ENCODE peak calls at places on chromosomes 3 and 15, in five cellular contexts. V is activated naive CD4-positive, alpha-beta T cell treated with Interleukin-2 at 50 U/mL for 16 hours; P is mammary epithelial cell; Q is uterus; I is activated CD8-positive, alpha-beta memory T cell treated with anti-CD3 and anti-CD28 coated beads, Interleukin-2, amount 50 U/mL, for 48 hours. N is an unnamed sample.

GRCh38 chr3:157134620-157135191 is 25.2 kb downstream of the CCNL1 start:
- DNase-seq in V (no peak), P (no peak), Q (no peak), I (no peak), N (no peak)

GRCh38 chr3:50194128-50194902 is 2.9 kb downstream of the GNAT1 start:
- DNase-seq in V (peak), P (peak), Q (peak), I (peak), N (peak)

GRCh38 chr3:194132465-194133358 is 3.2 kb upstream of the HES1 start:
- DNase-seq in V (no peak), P (peak), Q (no peak), I (no peak), N (no peak)

GRCh38 chr3:57855943-57856342 is 99.8 kb downstream of the SLMAP start:
- DNase-seq in V (no peak), P (no peak), Q (no peak), I (no peak), N (no peak)

GRCh38 chr3:169954142-169954756 is 12.4 kb upstream of the SEC62 start:
- DNase-seq in V (no peak), P (no peak), Q (no peak), I (no peak), N (no peak)

GRCh38 chr3:146160964-146161724 is at the start of gene PLOD2:
- DNase-seq in V (no peak), P (peak), Q (peak), I (peak), N (peak)

GRCh38 chr15:41779662-41780157 is 5.4 kb downstream of the MAPKBP1 start:
- DNase-seq in V (no peak), P (no peak), Q (no peak), I (no peak), N (no peak)

GRCh38 chr3:43742935-43743334 is 52.2 kb downstream of the ABHD5 start:
- DNase-seq in V (no peak), P (no peak), Q (no peak), I (no peak), N (no peak)

GRCh38 chr3:34865350-34865749 is 774.0 kb upstream of the ARPP21 start:
- DNase-seq in V (no peak), P (no peak), Q (no peak), I (no peak), N (no peak)

GRCh38 chr3:178562143-178562868 is 26.1 kb downstream of the KCNMB2 start:
- DNase-seq in V (no peak), P (no peak), Q (no peak), I (no peak), N (no peak)

GRCh38 chr3:100665230-100665629 is 44.1 kb upstream of the TFG start:
- DNase-seq in V (peak), P (peak), Q (no peak), I (no peak), N (no peak)

GRCh38 chr15:75732809-75733451 is 20.3 kb upstream of the CSPG4 start:
- DNase-seq in V (peak), P (peak), Q (peak), I (peak), N (peak)

GRCh38 chr3:48553886-48554845 is 2.4 kb downstream of the PFKFB4 start:
- DNase-seq in V (no peak), P (peak), Q (no peak), I (no peak), N (no peak)

GRCh38 chr15:31276596-31277298 is 49.9 kb upstream of the KLF13 start:
- DNase-seq in V (no peak), P (no peak), Q (no peak), I (peak), N (no peak)

GRCh38 chr3:144687862-144688261 is 716.2 kb downstream of the DIPK2A start:
- DNase-seq in V (no peak), P (peak), Q (no peak), I (no peak), N (no peak)

GRCh38 chr3:57756528-57757401 is 656 bp downstream of the SLMAP start:
- DNase-seq in V (peak), P (peak), Q (peak), I (peak), N (peak)

GRCh38 chr3:191070762-191071365 is 128.2 kb upstream of the OSTN start:
- DNase-seq in V (no peak), P (no peak), Q (no peak), I (no peak), N (no peak)

GRCh38 chr3:175111036-175111435 is 251.9 kb downstream of the NAALADL2 start:
- DNase-seq in V (no peak), P (no peak), Q (no peak), I (no peak), N (no peak)

GRCh38 chr3:133799794-133800585 is 5.6 kb upstream of the SRPRB start:
- DNase-seq in V (no peak), P (peak), Q (no peak), I (no peak), N (no peak)

GRCh38 chr3:98021821-98022220 is 13.3 kb downstream of the GABRR3 start:
- DNase-seq in V (no peak), P (peak), Q (no peak), I (no peak), N (no peak)

N was measured in HuH-7.5.